ENCODE peak calls at places on chromosomes 16 and 17, in seven cellular contexts. U is breast epithelium, G is esophagus squamous epithelium, E is A549, H is spleen, W is GM12878, F is endothelial cell of umbilical vein. S is an unnamed sample. For H3K4me1, the result is how much of the 10 kb centered on the place peaks cover.

GRCh38 chr17:19703776-19704371 is 12.5 kb downstream of the SLC47A2 start:
- DNase-seq in U (no peak), G (no peak), E (no peak), H (no peak), W (no peak), F (no peak), S (peak)

GRCh38 chr16:77323695-77324094 is 111.1 kb downstream of the ADAMTS18 start:
- DNase-seq in U (no peak), G (no peak), E (no peak), H (no peak), W (no peak), F (no peak), S (no peak)

GRCh38 chr17:58531122-58531521 is 16.7 kb upstream of the MTMR4 start:
- DNase-seq in U (no peak), G (no peak), E (no peak), H (no peak), W (no peak), F (no peak), S (no peak)

GRCh38 chr17:44167181-44167861 is 3.2 kb upstream of the ASB16 start:
- DNase-seq in U (no peak), G (no peak), E (no peak), H (no peak), W (no peak), F (no peak), S (peak)

GRCh38 chr17:49964539-49965521 is 4.2 kb upstream of the DLX4 start:
- DNase-seq in U (no peak), G (no peak), E (no peak), H (no peak), W (no peak), F (no peak), S (no peak)

GRCh38 chr16:49857423-49858181 is 1.7 kb upstream of the ZNF423 start:
- DNase-seq in U (no peak), G (no peak), E (peak), H (peak), W (no peak), F (peak), S (peak)

GRCh38 chr16:27984121-27984520 is 79.4 kb downstream of the GSG1L start:
- DNase-seq in U (no peak), G (no peak), E (no peak), H (peak), W (no peak), F (no peak), S (no peak)

GRCh38 chr17:82397449-82398335 is 20.5 kb upstream of the HEXD start:
- DNase-seq in U (no peak), G (no peak), E (no peak), H (no peak), W (no peak), F (no peak), S (no peak)

GRCh38 chr17:41455236-41455635 is 11.9 kb downstream of the KRT32 start:
- DNase-seq in U (no peak), G (no peak), E (no peak), H (no peak), W (no peak), F (no peak), S (no peak)

GRCh38 chr16:73396556-73396955 is 348.6 kb upstream of the ZFHX3 start:
- DNase-seq in U (no peak), G (no peak), E (no peak), H (no peak), W (no peak), F (no peak), S (no peak)

GRCh38 chr17:50638851-50639767 is 4.4 kb downstream of the ABCC3 start:
- DNase-seq in U (peak), G (peak), E (peak), H (peak), W (no peak), F (peak), S (peak)

GRCh38 chr17:53406907-53407306 is 415.8 kb upstream of the KIF2B start:
- DNase-seq in U (no peak), G (no peak), E (no peak), H (no peak), W (no peak), F (no peak), S (no peak)

GRCh38 chr17:66308856-66309255 is 6.4 kb downstream of the PRKCA start:
- DNase-seq in U (no peak), G (no peak), E (no peak), H (no peak), W (no peak), F (no peak), S (no peak)

GRCh38 chr16:8905168-8905762 is 23.1 kb downstream of the LITAFD start:
- DNase-seq in U (no peak), G (no peak), E (peak), H (no peak), W (no peak), F (peak), S (no peak)

GRCh38 chr16:50546125-50546524 is 2.1 kb upstream of the NKD1 start:
- DNase-seq in U (no peak), G (no peak), E (no peak), H (no peak), W (no peak), F (no peak), S (no peak)

GRCh38 chr17:48970224-48970623 is 1.8 kb upstream of the GIP start:
- DNase-seq in U (no peak), G (no peak), E (no peak), H (peak), W (no peak), F (peak), S (no peak)

GRCh38 chr17:20914658-20915057 is 128.2 kb downstream of the USP22 start:
- DNase-seq in U (no peak), G (no peak), E (no peak), H (no peak), W (no peak), F (peak), S (no peak)

GRCh38 chr17:20920813-20921199 is 122.0 kb downstream of the USP22 start:
- DNase-seq in U (no peak), G (no peak), E (no peak), H (no peak), W (no peak), F (peak), S (no peak)

GRCh38 chr17:20919990-20920812 is 122.6 kb downstream of the USP22 start:
- DNase-seq in U (no peak), G (no peak), E (no peak), H (no peak), W (no peak), F (no peak), S (no peak)

GRCh38 chr17:20922128-20922670 is 120.6 kb downstream of the USP22 start:
- DNase-seq in U (no peak), G (no peak), E (no peak), H (no peak), W (no peak), F (peak), S (no peak)

GRCh38 chr17:20916383-20916782 is 126.4 kb downstream of the USP22 start:
- DNase-seq in U (no peak), G (no peak), E (no peak), H (no peak), W (no peak), F (no peak), S (no peak)
- H3K4me3 ChIP-seq in U (peak), G (peak), E (no peak), H (no peak), W (no peak), F (no peak), S (no peak)

GRCh38 chr17:8189711-8190477 is at the start of gene BORCS6:
- DNase-seq in U (peak), G (peak), E (peak), H (peak), W (peak), F (peak), S (peak)
- H3K4me1 ChIP-seq in U (under half), G (under half), E (under half), H (under half), W (under half), F (under half), S (under half)

DNA sequence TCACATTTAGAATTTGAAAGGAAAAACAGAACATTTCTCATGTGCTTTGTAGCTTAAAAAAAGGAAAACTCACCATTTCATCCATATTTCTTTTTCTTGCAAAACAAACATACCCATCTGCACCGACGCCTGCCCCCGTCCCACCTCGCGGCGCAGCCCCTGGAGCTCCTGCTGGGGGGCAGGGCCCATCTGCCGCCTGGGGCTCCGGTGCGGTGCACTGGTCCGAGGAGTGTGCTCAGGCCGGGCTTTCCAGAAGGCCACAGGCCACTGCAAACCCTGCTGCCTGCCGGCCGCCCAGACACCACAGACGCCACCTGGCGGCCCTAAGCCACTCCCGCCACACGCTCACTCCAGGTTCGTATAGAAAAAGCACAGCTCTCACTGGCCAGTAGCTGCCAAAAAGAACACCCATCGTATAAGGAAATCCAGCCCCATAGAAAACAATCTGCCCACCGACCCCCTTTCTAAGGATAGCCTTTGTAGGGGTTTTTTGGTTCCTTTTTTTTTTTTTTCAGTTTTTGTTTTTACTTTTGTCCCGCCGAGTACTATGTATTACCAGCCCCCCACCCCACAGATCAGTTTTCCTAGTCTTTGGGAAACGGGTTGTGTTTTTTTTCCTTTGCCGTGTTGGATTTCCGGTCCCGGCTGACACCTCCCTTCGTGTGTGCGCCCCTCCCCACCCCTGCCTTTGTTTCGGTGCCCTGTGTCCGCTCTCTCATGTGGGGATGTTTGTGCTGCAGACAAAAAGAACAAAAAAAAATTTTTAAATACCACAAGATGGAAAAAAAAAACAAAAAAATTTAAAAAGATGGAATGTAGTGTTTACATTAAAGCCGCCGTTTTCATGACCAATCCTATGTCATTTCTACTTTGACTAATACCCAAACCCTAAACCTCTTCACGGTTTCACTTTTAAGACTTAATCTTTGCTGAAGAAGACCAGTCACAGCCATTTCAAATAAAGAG is 68.8 kb downstream of the AMFR start:
- DNase-seq in U (peak), G (peak), E (peak), H (peak), W (peak), F (peak), S (peak)
- TF ChIP-seq POLR2A in U (no peak), G (no peak), E (no peak), H (no peak), W (no peak), F (no peak), S (peak)

DNA sequence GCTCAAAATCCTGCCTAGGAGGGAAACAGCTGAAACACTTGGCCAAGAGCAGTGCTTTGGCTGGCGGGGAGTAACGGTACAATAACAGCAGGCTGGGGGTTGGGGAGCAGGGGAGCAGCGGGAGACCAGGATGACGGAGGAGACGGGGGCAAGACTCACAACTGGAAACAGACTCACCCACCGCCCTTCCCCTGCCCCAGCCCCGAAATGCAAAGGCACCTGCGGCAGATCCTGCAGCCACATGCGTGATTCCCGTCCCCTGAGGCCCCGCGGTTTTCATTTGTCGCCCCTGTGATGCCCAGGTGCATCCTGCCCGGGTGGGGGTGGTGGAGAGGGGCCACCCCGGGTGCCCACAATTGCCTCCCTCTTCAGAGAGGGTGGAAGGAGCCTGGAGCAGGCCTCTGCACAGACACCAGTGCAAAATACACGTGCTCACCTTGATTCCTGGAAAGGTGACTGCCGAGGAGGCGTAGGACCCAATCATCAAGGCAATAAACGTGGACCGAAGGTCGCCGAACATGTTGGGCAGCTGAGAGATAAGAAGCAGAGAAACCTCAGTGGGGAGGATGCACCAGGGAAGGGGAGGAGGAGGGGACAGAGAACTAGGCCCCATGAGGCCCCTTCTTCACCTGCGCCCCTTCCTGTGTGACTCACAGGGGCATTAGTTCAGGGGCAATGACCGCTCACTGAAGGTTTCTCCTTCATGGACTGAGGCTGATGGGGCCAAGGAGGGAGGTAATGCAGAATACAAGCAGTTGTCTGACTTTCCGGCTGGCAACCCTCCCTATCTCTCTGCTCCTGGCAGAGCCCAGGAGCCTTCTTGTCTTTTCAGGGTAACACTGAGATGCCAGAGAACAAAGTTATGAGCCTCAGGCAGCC is 30.4 kb upstream of the PITPNA start:
- DNase-seq in U (no peak), G (no peak), E (no peak), H (peak), W (peak), F (peak), S (no peak)
- H3K4me3 ChIP-seq in U (no peak), G (no peak), E (no peak), H (no peak), W (no peak), F (no peak), S (no peak)

GRCh38 chr16:14502256-14502875 is 127.7 kb downstream of the PARN start:
- DNase-seq in U (no peak), G (no peak), E (no peak), H (no peak), W (no peak), F (no peak), S (no peak)
- H3K4me1 ChIP-seq in U (under half), G (under half), E (half or more), H (under half), W (half or more), F (under half), S (under half)

GRCh38 chr17:7685533-7686220 is 1.6 kb downstream of the TP53 start:
- DNase-seq in U (peak), G (peak), E (peak), H (peak), W (no peak), F (peak), S (peak)
- TF ChIP-seq POLR2A in U (peak), G (no peak), E (peak), H (no peak), W (peak), F (peak), S (no peak)

GRCh38 chr16:22220076-22220453 is 14.0 kb downstream of the EEF2K start:
- DNase-seq in U (no peak), G (no peak), E (no peak), H (no peak), W (no peak), F (no peak), S (no peak)

GRCh38 chr16:22222998-22223397 is 16.9 kb downstream of the EEF2K start:
- DNase-seq in U (no peak), G (no peak), E (no peak), H (no peak), W (no peak), F (no peak), S (no peak)

GRCh38 chr16:22220714-22221113 is 14.6 kb downstream of the EEF2K start:
- DNase-seq in U (peak), G (no peak), E (no peak), H (no peak), W (no peak), F (no peak), S (peak)

GRCh38 chr16:22219389-22220075 is 13.5 kb downstream of the EEF2K start:
- DNase-seq in U (no peak), G (no peak), E (no peak), H (no peak), W (no peak), F (no peak), S (no peak)

DNA sequence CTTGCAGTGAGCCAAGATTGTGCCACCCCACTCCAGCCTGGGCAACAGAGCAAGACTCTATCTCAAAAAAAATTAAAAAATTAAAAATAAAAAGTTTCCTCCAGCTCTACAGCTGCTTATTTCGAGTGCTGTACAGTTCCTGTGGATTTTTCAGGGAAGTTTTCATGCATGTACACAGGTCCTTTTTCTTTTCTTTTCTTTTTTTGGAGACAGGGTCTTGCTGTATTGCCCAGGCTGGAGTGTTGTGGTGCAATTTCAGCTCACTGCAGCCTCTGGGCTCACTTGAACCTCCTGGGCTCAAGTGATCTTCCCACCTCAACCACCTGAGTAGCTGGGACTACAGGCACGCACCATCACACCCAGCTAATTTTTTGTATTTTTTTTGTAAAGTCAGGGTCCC is 15.9 kb downstream of the EEF2K start:
- DNase-seq in U (no peak), G (no peak), E (no peak), H (no peak), W (no peak), F (no peak), S (no peak)
- H3K4me3 ChIP-seq in U (no peak), G (no peak), E (no peak), H (no peak), W (no peak), F (no peak), S (no peak)